ENCODE peak calls at places on chromosomes 5 and 9, in four cellular contexts. S, H, K and U are unnamed samples.
A peak's percentile ranks its signal among the peaks of the same experiment; 100 is the strongest.

GRCh38 chr9:135476981-135477380 is 2.6 kb upstream of the PPP1R26 start:
- DNase-seq in S (peak; percentile 17), H (no peak), K (no peak), U (no peak)

GRCh38 chr5:124274949-124275348 is 471.5 kb downstream of the ZNF608 start:
- DNase-seq in S (no peak), H (no peak), K (no peak), U (no peak)

GRCh38 chr5:100709771-100710170 is 174.6 kb downstream of the FAM174A start:
- DNase-seq in S (no peak), H (no peak), K (no peak), U (no peak)

GRCh38 chr9:135170535-135170934 is 83.1 kb downstream of the OLFM1 start:
- DNase-seq in S (no peak), H (no peak), K (no peak), U (no peak)

GRCh38 chr5:151138114-151138513 is 19.5 kb downstream of the ANXA6 start:
- DNase-seq in S (no peak), H (no peak), K (no peak), U (no peak)

GRCh38 chr5:115415143-115415491 is 118.7 kb upstream of the CCDC112 start:
- DNase-seq in S (peak; percentile 39), H (no peak), K (no peak), U (no peak)

GRCh38 chr5:4196744-4197646 is 601.4 kb downstream of the IRX1 start:
- DNase-seq in S (no peak), H (no peak), K (no peak), U (no peak)

GRCh38 chr5:180553530-180553929 is 37.8 kb downstream of the SCGB3A1 start:
- DNase-seq in S (no peak), H (peak; percentile 65), K (no peak), U (no peak)

GRCh38 chr9:15249042-15249818 is 57.8 kb downstream of the TTC39B start:
- DNase-seq in S (no peak), H (no peak), K (no peak), U (peak; percentile 15)

GRCh38 chr5:104071887-104072286 is 509.3 kb upstream of the NUDT12 start:
- DNase-seq in S (no peak), H (no peak), K (no peak), U (no peak)

GRCh38 chr9:72305102-72305546 is 59.9 kb downstream of the ZFAND5 start:
- DNase-seq in S (peak; percentile 6), H (peak; percentile 53), K (no peak), U (peak; percentile 47)

GRCh38 chr5:136028782-136029742 is at the start of gene TGFBI:
- DNase-seq in S (peak; percentile 61), H (peak; percentile 6), K (no peak), U (peak; percentile 72)

GRCh38 chr5:10140195-10140973 is 109.3 kb downstream of the ATPSCKMT start:
- DNase-seq in S (peak; percentile 35), H (peak; percentile 33), K (no peak), U (peak; percentile 52)

GRCh38 chr5:21831145-21831787 is 1021.9 kb downstream of the CDH12 start:
- DNase-seq in S (no peak), H (no peak), K (peak; percentile 16), U (no peak)

GRCh38 chr5:17402291-17403121 is 95.5 kb upstream of the TAF11L2 start:
- DNase-seq in S (no peak), H (no peak), K (no peak), U (no peak)

GRCh38 chr9:105842023-105842644 is 147.8 kb downstream of the TMEM38B start:
- DNase-seq in S (peak; percentile 16), H (peak; percentile 51), K (peak; percentile 3), U (peak; percentile 34)

GRCh38 chr5:142881727-142882126 is 111.5 kb downstream of the ARHGAP26 start:
- DNase-seq in S (no peak), H (no peak), K (no peak), U (peak; percentile 41)
- TF ChIP-seq ATF3 in S (no peak), H (no peak), K (no peak), U (no peak)

DNA sequence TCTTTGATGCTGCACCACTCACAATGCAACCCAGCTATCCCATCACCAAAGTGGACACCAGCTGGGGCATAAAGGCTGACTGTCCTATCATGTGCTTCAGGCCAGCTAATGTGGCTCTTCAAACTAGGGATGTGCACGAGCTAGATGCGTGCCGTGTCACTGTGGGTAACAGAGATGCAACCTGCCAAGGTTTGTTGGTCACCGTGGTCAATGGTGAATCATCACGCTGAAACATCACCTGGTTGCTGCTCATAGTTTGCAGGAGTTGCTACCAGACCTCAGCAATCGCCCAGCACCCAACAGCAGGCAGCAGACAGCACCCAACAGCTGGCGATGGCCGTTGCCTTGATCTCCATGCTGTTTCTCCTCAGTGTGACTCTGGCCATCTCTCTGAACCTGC is 2.1 kb upstream of the PCDHGA1 start:
- DNase-seq in S (no peak), H (no peak), K (no peak), U (no peak)
- TF ChIP-seq CBFB in S (no peak), H (peak; percentile 37), K (no peak), U (no peak)

GRCh38 chr5:57720656-57721055 is 238.0 kb upstream of the ACTBL2 start:
- DNase-seq in S (no peak), H (no peak), K (no peak), U (no peak)

GRCh38 chr5:57725628-57726504 is 243.3 kb upstream of the ACTBL2 start:
- DNase-seq in S (no peak), H (no peak), K (no peak), U (no peak)

GRCh38 chr5:57719216-57719615 is 236.6 kb upstream of the ACTBL2 start:
- DNase-seq in S (no peak), H (no peak), K (no peak), U (no peak)

GRCh38 chr5:57724836-57725235 is 242.2 kb upstream of the ACTBL2 start:
- DNase-seq in S (no peak), H (no peak), K (no peak), U (no peak)
- TF ChIP-seq ATF3 in S (no peak), H (no peak), K (no peak), U (no peak)

GRCh38 chr9:2213830-2214468 is 198.8 kb downstream of the SMARCA2 start:
- DNase-seq in S (no peak), H (no peak), K (no peak), U (no peak)

GRCh38 chr9:2210201-2210600 is 195.1 kb downstream of the SMARCA2 start:
- DNase-seq in S (no peak), H (no peak), K (no peak), U (no peak)

GRCh38 chr9:2215941-2216441 is 200.8 kb downstream of the SMARCA2 start:
- DNase-seq in S (no peak), H (no peak), K (no peak), U (no peak)

GRCh38 chr9:2216591-2216990 is 201.4 kb downstream of the SMARCA2 start:
- DNase-seq in S (no peak), H (no peak), K (no peak), U (no peak)

GRCh38 chr9:2214707-2215106 is 199.6 kb downstream of the SMARCA2 start:
- DNase-seq in S (no peak), H (no peak), K (no peak), U (no peak)
- TF ChIP-seq CBFB in S (no peak), H (no peak), K (no peak), U (no peak)

DNA sequence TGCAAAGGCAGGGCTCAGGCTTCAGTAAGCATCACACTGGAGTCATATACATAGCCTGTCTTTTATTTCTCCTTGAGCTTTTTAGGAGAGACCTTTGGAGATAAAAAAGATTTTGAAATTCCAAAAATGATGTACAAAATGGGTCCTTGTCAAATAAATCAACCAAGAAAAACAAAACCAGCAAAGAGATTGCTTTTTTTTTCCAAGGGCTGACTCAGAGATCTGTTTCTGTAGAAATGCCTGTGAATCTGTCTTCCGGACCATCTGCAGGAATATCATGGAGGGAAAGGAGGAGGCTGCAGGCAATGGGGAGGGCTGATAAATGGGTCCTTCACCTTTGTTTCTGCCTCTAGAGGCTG is 77.4 kb downstream of the SLIT3 start:
- DNase-seq in S (no peak), H (no peak), K (no peak), U (no peak)
- TF ChIP-seq ATF3 in S (no peak), H (no peak), K (no peak), U (no peak)

GRCh38 chr9:89877051-89878002 is 272.5 kb downstream of the GADD45G start:
- DNase-seq in S (no peak), H (no peak), K (no peak), U (no peak)

GRCh38 chr9:89878003-89878411 is 273.2 kb downstream of the GADD45G start:
- DNase-seq in S (no peak), H (no peak), K (no peak), U (no peak)

GRCh38 chr9:89879711-89880110 is 274.9 kb downstream of the GADD45G start:
- DNase-seq in S (no peak), H (no peak), K (no peak), U (no peak)

GRCh38 chr9:89879276-89879675 is 274.5 kb downstream of the GADD45G start:
- DNase-seq in S (no peak), H (no peak), K (no peak), U (no peak)

GRCh38 chr9:89878687-89879086 is 273.9 kb downstream of the GADD45G start:
- DNase-seq in S (peak; percentile 12), H (peak; percentile 0), K (no peak), U (no peak)
- TF ChIP-seq CBFB in S (no peak), H (no peak), K (no peak), U (no peak)

GRCh38 chr9:137300607-137301085 is 1.4 kb downstream of the NRARP start:
- DNase-seq in S (no peak), H (peak; percentile 75), K (no peak), U (peak; percentile 74)
- TF ChIP-seq ATF3 in S (no peak), H (no peak), K (no peak), U (no peak)

GRCh38 chr5:133242221-133242835 is 190.5 kb downstream of the HSPA4 start:
- DNase-seq in S (no peak), H (no peak), K (peak; percentile 55), U (no peak)
- TF ChIP-seq CBFB in S (no peak), H (no peak), K (no peak), U (no peak)

GRCh38 chr5:157890825-157891587 is 32.1 kb upstream of the CLINT1 start:
- DNase-seq in S (no peak), H (peak; percentile 13), K (no peak), U (no peak)
- TF ChIP-seq ATF3 in S (no peak), H (no peak), K (no peak), U (no peak)